ENCODE peak calls at places on chromosomes 3 and 15, in four cellular contexts. Q, E, R and A are unnamed samples.

GRCh38 chr3:128906804-128907525 is 27.5 kb downstream of the ACAD9 start:
- DNase-seq in Q (no peak), E (no peak), R (no peak), A (no peak)

GRCh38 chr3:9122732-9123364 is 126.6 kb downstream of the SRGAP3 start:
- DNase-seq in E (no peak), Q (no peak), R (no peak), A (no peak)

GRCh38 chr3:60514866-60515265 is 736.4 kb downstream of the FHIT start:
- DNase-seq in R (no peak), Q (no peak), E (no peak), A (no peak)

GRCh38 chr3:196968233-196969000 is at the start of gene PIGZ:
- DNase-seq in Q (no peak), R (peak), E (peak), A (no peak)

GRCh38 chr15:71945012-71945411 is 134.7 kb downstream of the NR2E3 start:
- DNase-seq in Q (no peak), R (no peak), E (no peak), A (no peak)

GRCh38 chr3:121152573-121152972 is 244.6 kb downstream of the STXBP5L start:
- DNase-seq in E (peak), R (no peak), Q (peak), A (no peak)

GRCh38 chr3:27724459-27725197 is 2.5 kb upstream of the EOMES start:
- DNase-seq in E (no peak), Q (no peak), R (no peak), A (no peak)

GRCh38 chr3:100033184-100033583 is 81.1 kb downstream of the FILIP1L start:
- DNase-seq in R (no peak), Q (peak), E (peak), A (no peak)

GRCh38 chr3:63861306-63861705 is 2.3 kb downstream of the THOC7 start:
- DNase-seq in Q (no peak), E (no peak), R (no peak), A (no peak)

GRCh38 chr15:63638828-63639227 is 41.6 kb downstream of the FBXL22 start:
- DNase-seq in E (no peak), R (no peak), Q (no peak), A (no peak)

GRCh38 chr3:65545429-65545828 is 493.3 kb downstream of the MAGI1 start:
- DNase-seq in E (peak), Q (peak), R (no peak), A (no peak)

GRCh38 chr3:86969500-86970189 is 21.3 kb downstream of the VGLL3 start:
- DNase-seq in E (peak), R (no peak), Q (peak), A (no peak)

GRCh38 chr3:23761440-23761896 is 44.3 kb upstream of the UBE2E1 start:
- DNase-seq in E (peak), R (no peak), Q (peak), A (no peak)

GRCh38 chr15:77640615-77641014 is 7.9 kb upstream of the LINGO1 start:
- DNase-seq in R (no peak), E (no peak), Q (no peak), A (no peak)

GRCh38 chr3:58994746-58995330 is 55.0 kb downstream of the CFAP20DC start:
- DNase-seq in R (no peak), Q (peak), E (peak), A (peak)

GRCh38 chr3:43995929-43996378 is 245.7 kb upstream of the TOPAZ1 start:
- DNase-seq in R (no peak), E (no peak), Q (peak), A (no peak)

GRCh38 chr3:28678083-28678482 is 329.5 kb upstream of the AZI2 start:
- DNase-seq in R (no peak), E (no peak), Q (no peak), A (no peak)

GRCh38 chr3:142888099-142888483 is 792 bp downstream of the PCOLCE2 start:
- DNase-seq in R (peak), E (peak), Q (peak), A (no peak)

GRCh38 chr3:145006291-145006690 is 1034.7 kb downstream of the DIPK2A start:
- DNase-seq in Q (no peak), E (peak), R (no peak), A (no peak)

GRCh38 chr3:142213298-142213697 is 12.1 kb downstream of the GK5 start:
- DNase-seq in E (peak), Q (no peak), R (no peak), A (no peak)

GRCh38 chr3:128804017-128804816 is 75.2 kb upstream of the ACAD9 start:
- DNase-seq in R (no peak), Q (no peak), E (peak), A (no peak)

GRCh38 chr3:45653205-45653604 is 36.0 kb upstream of the SACM1L start:
- DNase-seq in R (no peak), Q (no peak), E (no peak), A (no peak)

GRCh38 chr3:50275160-50275995 is 3.5 kb upstream of the LSMEM2 start:
- DNase-seq in Q (no peak), E (no peak), R (no peak), A (no peak)

GRCh38 chr3:136750922-136751258 is 1.3 kb downstream of the STAG1 start:
- DNase-seq in R (no peak), E (peak), Q (no peak), A (no peak)

GRCh38 chr3:129006864-129007263 is 5.8 kb downstream of the EFCC1 start:
- DNase-seq in Q (no peak), R (no peak), E (no peak), A (no peak)

GRCh38 chr3:141402476-141403171 is 34.3 kb downstream of the ZBTB38 start:
- DNase-seq in E (peak), Q (peak), R (peak), A (no peak)

GRCh38 chr3:196219194-196219969 is 3.0 kb downstream of the SLC51A start:
- DNase-seq in Q (no peak), R (peak), E (peak), A (peak)

GRCh38 chr15:47944911-47945310 is 175.9 kb upstream of the SLC24A5 start:
- DNase-seq in Q (no peak), R (no peak), E (no peak), A (no peak)
- TF ChIP-seq CTCF in Q (no peak), R (no peak), E (no peak), A (no peak)

DNA sequence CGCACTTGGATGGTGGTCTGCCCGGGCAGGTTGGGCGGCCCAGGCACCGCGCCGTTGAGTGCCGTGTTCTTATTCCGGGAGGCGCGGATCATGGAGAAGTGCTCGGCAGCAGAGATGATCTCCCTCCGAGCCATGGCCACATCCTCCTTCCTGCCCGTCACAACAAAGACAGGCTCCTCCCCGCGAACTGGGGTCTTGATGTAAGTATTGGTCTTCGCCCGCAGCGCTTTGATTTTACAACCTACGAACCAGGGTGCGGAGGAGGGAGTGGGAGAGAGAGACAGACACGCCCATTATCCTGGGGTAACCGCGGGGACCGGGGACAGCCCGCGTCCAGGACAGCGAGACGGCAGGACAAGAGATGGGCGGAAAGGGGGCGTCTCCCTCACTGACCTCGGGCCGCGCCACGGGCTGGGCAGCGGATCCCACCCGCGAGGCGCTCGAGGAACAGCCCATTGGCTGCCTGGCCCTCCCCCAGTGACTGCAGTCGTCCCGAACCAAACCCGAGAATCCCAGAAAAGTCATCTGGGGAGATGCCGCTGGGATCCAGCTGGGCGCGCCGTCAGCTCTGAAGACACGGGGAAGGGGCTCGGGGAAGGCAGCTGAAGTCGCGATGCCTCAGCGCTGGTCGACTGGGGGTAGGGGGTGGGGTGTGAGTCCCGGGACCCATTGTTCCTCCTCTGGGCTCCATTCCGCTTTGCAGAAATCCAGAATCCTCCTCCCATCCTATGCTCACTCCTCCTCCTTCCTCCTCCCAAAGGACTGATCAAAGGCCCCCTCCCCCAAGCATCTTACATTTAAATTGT is 1.2 kb downstream of the MEX3B start:
- DNase-seq in Q (peak), E (peak), R (peak), A (no peak)
- H3K4me3 ChIP-seq in Q (peak), E (peak), R (peak), A (peak)

DNA sequence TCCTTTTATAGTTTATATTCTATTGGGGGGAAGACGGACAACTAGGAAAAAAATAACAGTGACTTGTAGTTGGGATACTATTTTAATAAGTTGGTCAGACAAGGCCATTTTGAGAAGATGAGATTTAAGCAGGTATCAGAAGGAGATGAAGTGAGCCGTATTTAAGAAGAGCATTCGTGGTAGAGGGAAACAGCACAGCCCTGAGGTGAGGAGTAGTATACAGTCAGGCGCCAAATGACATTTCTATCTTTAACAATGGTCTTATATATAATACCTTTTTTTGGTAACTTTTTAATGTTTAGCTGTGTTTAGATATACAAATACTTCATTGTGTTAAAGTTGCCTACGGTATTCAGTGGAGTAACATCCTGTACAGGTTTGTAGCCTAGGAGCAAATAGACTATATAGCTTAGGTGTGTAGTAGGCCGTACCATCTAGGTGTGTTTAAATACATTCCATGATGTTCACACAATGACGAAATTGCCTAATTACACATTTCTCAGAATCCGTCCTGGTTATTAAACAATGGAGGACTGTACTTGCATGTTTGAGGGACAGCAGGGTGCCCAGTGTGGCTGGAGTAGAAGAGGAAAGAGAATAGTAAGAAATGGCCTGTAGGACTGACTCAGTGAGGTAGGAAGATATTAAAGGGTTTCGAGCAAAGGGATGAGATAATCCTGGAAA is 1.6 kb downstream of the NKTR start:
- DNase-seq in R (no peak), Q (no peak), E (no peak), A (no peak)
- TF ChIP-seq CTCF in R (no peak), Q (no peak), E (peak), A (no peak)

DNA sequence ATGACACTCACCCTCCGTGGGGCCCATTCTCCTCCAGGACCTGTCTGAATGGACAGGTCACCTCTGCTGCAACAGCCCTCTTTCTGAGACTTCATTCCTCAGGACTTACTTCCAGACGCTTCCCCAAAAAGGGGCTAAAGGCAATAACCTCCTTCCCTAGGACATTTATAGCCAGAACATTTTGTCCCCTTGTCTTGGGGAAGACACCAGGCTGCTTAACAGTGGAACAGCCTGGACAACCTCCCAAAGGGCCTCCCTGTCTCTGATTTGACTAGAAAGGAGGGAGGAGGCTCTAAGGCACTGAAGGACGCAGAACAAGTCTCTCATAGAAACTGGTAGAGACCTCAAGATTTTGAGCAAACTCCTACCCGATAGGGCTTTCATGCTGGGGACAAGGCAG is 32.7 kb downstream of the ADCY5 start:
- DNase-seq in R (peak), Q (no peak), E (no peak), A (no peak)
- H3K4me3 ChIP-seq in R (no peak), Q (no peak), E (no peak), A (no peak)

GRCh38 chr3:11260460-11260859 is 11.7 kb upstream of the ATG7 start:
- DNase-seq in Q (no peak), R (no peak), E (no peak), A (no peak)

GRCh38 chr3:11254876-11255275 is 17.3 kb upstream of the ATG7 start:
- DNase-seq in Q (no peak), E (no peak), R (no peak), A (no peak)

GRCh38 chr3:11258958-11259357 is 13.2 kb upstream of the ATG7 start:
- DNase-seq in R (no peak), E (no peak), Q (no peak), A (no peak)
- TF ChIP-seq CTCF in R (no peak), E (no peak), Q (no peak), A (no peak)

GRCh38 chr15:96340611-96341464 is 10.3 kb downstream of the NR2F2 start:
- DNase-seq in E (peak), Q (peak), R (no peak), A (no peak)
- H3K4me3 ChIP-seq in E (peak), Q (peak), R (peak), A (peak)

GRCh38 chr15:85504739-85505676 is 124.6 kb downstream of the AKAP13 start:
- DNase-seq in Q (peak), R (no peak), E (peak), A (no peak)
- TF ChIP-seq CTCF in Q (peak), R (peak), E (peak), A (peak)

GRCh38 chr15:58980351-58980939 is 7.0 kb upstream of the RNF111 start:
- DNase-seq in R (no peak), Q (peak), E (peak), A (no peak)
- H3K4me3 ChIP-seq in R (no peak), Q (no peak), E (no peak), A (no peak)

GRCh38 chr3:193850084-193850619 is 257.1 kb downstream of the OPA1 start:
- DNase-seq in R (no peak), E (no peak), Q (no peak), A (no peak)

GRCh38 chr3:193846569-193846968 is 253.6 kb downstream of the OPA1 start:
- DNase-seq in Q (no peak), E (no peak), R (no peak), A (no peak)

GRCh38 chr3:193847402-193847801 is 254.4 kb downstream of the OPA1 start:
- DNase-seq in R (no peak), Q (no peak), E (no peak), A (no peak)

GRCh38 chr3:193851416-193851815 is 258.4 kb downstream of the OPA1 start:
- DNase-seq in E (no peak), R (no peak), Q (no peak), A (no peak)

GRCh38 chr3:193848547-193848946 is 255.5 kb downstream of the OPA1 start:
- DNase-seq in R (no peak), Q (no peak), E (no peak), A (no peak)
- TF ChIP-seq CTCF in R (no peak), Q (no peak), E (no peak), A (no peak)